ENCODE peak calls at places on chromosomes 13 and 19, in six cellular contexts. L is lower leg skin, W is HCEC 1CT, M is GM12864, O is GM12891, J is NCI-H1092 treated with DMSO at 0.1 percent for 48 hours. D is an unnamed sample.
A peak's percentile ranks its signal among the peaks of the same experiment; 100 is the strongest.

GRCh38 chr13:75704942-75705320 is 68.8 kb downstream of the LMO7 start:
- DNase-seq in L (peak; percentile 88), W (no peak), M (no peak), J (no peak), O (no peak), D (no peak)

GRCh38 chr13:41065098-41065497 is 3.8 kb downstream of the WBP4 start:
- DNase-seq in M (no peak), W (peak; percentile 72), L (no peak), J (no peak), O (no peak), D (no peak)

GRCh38 chr13:103351035-103351828 is 285.0 kb upstream of the SLC10A2 start:
- DNase-seq in L (no peak), J (no peak), W (no peak), M (no peak), O (no peak), D (no peak)

GRCh38 chr19:37999309-38000213 is 92.6 kb downstream of the SIPA1L3 start:
- DNase-seq in J (no peak), L (no peak), O (no peak), M (no peak), W (peak; percentile 99), D (no peak)

GRCh38 chr19:12918253-12918652 is 840 bp downstream of the SYCE2 start:
- DNase-seq in W (no peak), M (no peak), O (no peak), L (no peak), J (no peak), D (no peak)

GRCh38 chr19:15404097-15404779 is 14.6 kb downstream of the AKAP8L start:
- DNase-seq in W (no peak), M (no peak), L (no peak), O (no peak), J (no peak), D (no peak)

GRCh38 chr19:32910094-32910493 is 40.5 kb upstream of the SLC7A9 start:
- DNase-seq in L (no peak), M (no peak), J (no peak), W (no peak), O (no peak), D (no peak)

GRCh38 chr19:17292301-17293074 is 10.7 kb downstream of the ABHD8 start:
- DNase-seq in M (peak; percentile 69), O (peak; percentile 98), W (peak; percentile 85), J (no peak), L (peak; percentile 93), D (no peak)

GRCh38 chr19:21092107-21092506 is 10.1 kb downstream of the ZNF714 start:
- DNase-seq in J (no peak), O (no peak), W (no peak), L (no peak), M (no peak), D (no peak)

GRCh38 chr19:15538774-15539173 is 30.4 kb downstream of the CYP4F22 start:
- DNase-seq in W (no peak), M (no peak), O (no peak), L (no peak), J (no peak), D (no peak)

GRCh38 chr19:1252818-1253513 is 4.6 kb downstream of the MIDN start:
- DNase-seq in W (peak; percentile 97), O (no peak), J (peak; percentile 51), M (no peak), L (peak; percentile 98), D (peak; percentile 84)

GRCh38 chr13:92739306-92739818 is 487.2 kb upstream of the GPC6 start:
- DNase-seq in W (no peak), M (no peak), O (no peak), L (no peak), J (no peak), D (no peak)

GRCh38 chr19:12880551-12881171 is 588 bp downstream of the DNASE2 start:
- DNase-seq in O (no peak), L (peak; percentile 90), W (no peak), J (no peak), M (no peak), D (no peak)

D was measured in thoracic aorta.